ENCODE peak calls at places on chromosomes 1 and 21, in five cellular contexts. S, X, E, Y and L are unnamed samples. For H3K4me1, the result is how much of the 10 kb centered on the place peaks cover.

GRCh38 chr1:33825506-33825905 is 38.4 kb upstream of the HMGB4 start:
- DNase-seq in E (no peak), X (no peak), Y (no peak), S (no peak), L (no peak)

GRCh38 chr1:119141660-119142059 is 1.2 kb upstream of the WARS2 start:
- DNase-seq in Y (no peak), S (no peak), E (no peak), X (no peak), L (no peak)

GRCh38 chr1:67752306-67752705 is 67.3 kb downstream of the GADD45A start:
- DNase-seq in X (no peak), Y (no peak), E (no peak), S (peak), L (no peak)

GRCh38 chr1:7688659-7689058 is 82.4 kb upstream of the VAMP3 start:
- DNase-seq in S (no peak), Y (no peak), X (no peak), E (no peak), L (no peak)

GRCh38 chr1:30672661-30673060 is 50.7 kb downstream of the MATN1 start:
- DNase-seq in X (no peak), S (no peak), Y (no peak), E (no peak), L (no peak)

GRCh38 chr1:240244968-240245628 is 153.4 kb downstream of the FMN2 start:
- DNase-seq in E (no peak), Y (no peak), X (no peak), S (no peak), L (peak)

GRCh38 chr1:189429610-189430009 is 1048.1 kb downstream of the BRINP3 start:
- DNase-seq in Y (no peak), X (no peak), S (peak), E (no peak), L (no peak)

GRCh38 chr21:34202553-34203332 is 129.4 kb downstream of the MRPS6 start:
- DNase-seq in X (peak), E (no peak), Y (peak), S (peak), L (no peak)

GRCh38 chr1:2944705-2945104 is 76.6 kb upstream of the ACTRT2 start:
- DNase-seq in S (no peak), X (no peak), E (no peak), Y (no peak), L (no peak)

GRCh38 chr1:83794384-83794783 is 204.5 kb downstream of the TTLL7 start:
- DNase-seq in Y (no peak), S (no peak), E (no peak), X (no peak), L (no peak)

GRCh38 chr1:53739109-53739681 is at the start of gene GLIS1:
- DNase-seq in X (peak), E (peak), S (peak), Y (peak), L (peak)

GRCh38 chr1:205452906-205453305 is 2.9 kb downstream of the BLACAT1 start:
- DNase-seq in X (no peak), Y (no peak), E (no peak), S (no peak), L (no peak)

GRCh38 chr1:174965006-174965971 is 34.5 kb upstream of the CACYBP start:
- DNase-seq in E (no peak), S (peak), X (no peak), Y (no peak), L (peak)

GRCh38 chr1:240455228-240455821 is 156.6 kb downstream of the GREM2 start:
- DNase-seq in E (no peak), Y (no peak), X (no peak), S (peak), L (peak)

GRCh38 chr1:153375511-153375910 is at the start of gene S100A12:
- DNase-seq in E (no peak), X (peak), Y (no peak), S (no peak), L (no peak)

GRCh38 chr21:36820176-36821031 is 121.5 kb downstream of the SIM2 start:
- DNase-seq in E (no peak), S (peak), X (no peak), Y (no peak), L (peak)

GRCh38 chr1:96372881-96373280 is 348.7 kb upstream of the PTBP2 start:
- DNase-seq in S (no peak), X (no peak), E (no peak), Y (no peak), L (no peak)

GRCh38 chr21:35573472-35574389 is 486.6 kb downstream of the SETD4 start:
- DNase-seq in Y (no peak), E (no peak), X (no peak), S (no peak), L (no peak)

GRCh38 chr1:151898519-151898991 is 10.8 kb downstream of the THEM4 start:
- DNase-seq in E (no peak), Y (peak), X (no peak), S (no peak), L (no peak)

GRCh38 chr1:244603498-244603897 is 49.4 kb upstream of the DESI2 start:
- DNase-seq in X (no peak), S (peak), Y (no peak), E (no peak), L (peak)

GRCh38 chr1:65308781-65309316 is 494 bp upstream of the DNAJC6 start:
- DNase-seq in X (no peak), Y (no peak), E (no peak), S (no peak), L (no peak)
- H3K4me3 ChIP-seq in X (peak), Y (peak), E (peak), S (peak), L (no peak)

GRCh38 chr1:161198206-161198876 is 513 bp downstream of the ADAMTS4 start:
- DNase-seq in S (peak), Y (peak), X (peak), E (peak), L (no peak)
- H3K4me1 ChIP-seq in S (under half), Y (under half), X (under half), E (half or more), L (under half)

GRCh38 chr1:182611787-182612186 is 7.6 kb upstream of the RGS16 start:
- DNase-seq in S (peak), X (no peak), Y (no peak), E (no peak), L (no peak)

GRCh38 chr1:182608236-182608635 is 4.0 kb upstream of the RGS16 start:
- DNase-seq in S (no peak), Y (no peak), E (no peak), X (no peak), L (no peak)

GRCh38 chr1:182608850-182609610 is 4.8 kb upstream of the RGS16 start:
- DNase-seq in X (no peak), E (no peak), Y (no peak), S (no peak), L (peak)

GRCh38 chr1:182610606-182611194 is 6.5 kb upstream of the RGS16 start:
- DNase-seq in S (no peak), Y (no peak), X (no peak), E (no peak), L (no peak)

DNA sequence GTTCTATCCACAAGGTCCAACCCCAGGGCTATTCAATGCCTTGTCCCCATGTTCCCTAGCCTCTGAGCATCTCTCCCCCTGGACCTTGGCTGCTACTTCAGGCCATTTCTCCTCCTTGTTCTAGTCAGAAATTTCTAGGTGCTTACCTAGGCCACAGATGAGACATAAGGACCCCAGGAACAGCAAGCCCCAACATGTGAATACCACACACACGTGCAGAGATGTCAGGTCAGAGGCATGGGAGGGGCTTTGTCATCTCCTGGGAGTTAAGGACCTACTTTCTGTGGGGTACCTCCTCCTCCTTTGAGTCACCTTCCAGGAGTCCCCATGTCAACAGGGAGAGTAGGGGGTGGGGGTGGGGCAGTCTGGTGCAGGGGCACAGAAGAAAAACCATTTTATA is 7.1 kb upstream of the RGS16 start:
- DNase-seq in S (no peak), X (no peak), E (no peak), Y (no peak), L (no peak)
- H3K4me3 ChIP-seq in S (no peak), X (no peak), E (no peak), Y (no peak), L (no peak)

GRCh38 chr1:16369821-16370220 is 2.8 kb downstream of the SZRD1 start:
- DNase-seq in X (no peak), S (no peak), Y (no peak), E (no peak), L (no peak)
- H3K4me1 ChIP-seq in X (half or more), S (under half), Y (under half), E (under half), L (half or more)

DNA sequence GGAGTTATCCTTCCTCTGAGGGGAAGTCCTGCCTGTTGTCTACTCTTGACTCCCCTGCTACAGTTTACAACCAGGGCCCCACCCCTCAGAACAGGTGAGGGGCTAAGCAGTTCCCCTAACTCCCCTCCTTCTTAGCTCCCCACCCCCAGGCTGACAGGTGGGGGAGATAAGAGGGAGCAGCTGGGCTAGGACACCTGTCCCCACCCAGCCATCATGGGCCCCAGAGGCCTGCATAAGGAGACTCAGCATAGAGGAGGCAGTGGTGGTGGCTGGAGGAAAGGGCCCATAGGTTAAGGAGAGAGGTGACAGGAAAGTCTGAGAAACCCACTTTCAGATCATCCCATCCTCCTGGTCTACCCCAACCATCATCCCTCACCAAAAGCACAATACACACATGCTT is 6.8 kb downstream of the MEF2D start:
- DNase-seq in X (no peak), Y (no peak), E (no peak), S (no peak), L (no peak)
- H3K4me3 ChIP-seq in X (peak), Y (no peak), E (no peak), S (no peak), L (no peak)

DNA sequence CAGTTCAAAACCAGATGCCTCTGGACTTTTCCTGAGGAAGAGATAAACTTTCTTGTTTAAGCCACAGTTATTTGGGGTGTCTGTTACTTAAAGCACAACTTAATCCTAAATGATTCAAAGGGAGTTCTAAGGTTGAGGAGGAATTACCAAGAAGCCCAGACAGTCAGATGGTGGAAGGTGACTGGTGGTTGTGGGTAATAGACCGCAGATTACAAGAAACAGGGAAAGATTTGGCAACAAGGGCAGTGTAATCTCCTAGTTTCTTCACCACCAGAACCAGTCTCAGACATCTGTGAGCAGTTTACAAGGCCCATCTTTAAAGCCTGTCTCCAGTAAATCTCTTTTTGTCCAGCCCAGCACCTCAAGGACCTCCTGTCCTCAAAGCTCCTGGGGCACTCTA is 130.1 kb upstream of the CTTNBP2NL start:
- DNase-seq in Y (no peak), E (no peak), S (no peak), X (no peak), L (no peak)
- H3K4me1 ChIP-seq in Y (under half), E (under half), S (under half), X (under half), L (under half)